ENCODE peak calls at places on chromosomes 4 and X, in eight cellular contexts. One of them, this sample, is unnamed.

GRCh38 chr4:145098675-145099037 is 545 bp downstream of the ABCE1 start:
- DNase-seq in IMR-90: peak; percentile 66
- DNase-seq in breast epithelium: no peak
- DNase-seq in heart right ventricle: peak; percentile 40
- DNase-seq in right lobe of liver: no peak
- DNase-seq in fibroblast of the aortic adventitia: peak; percentile 43
- DNase-seq in BJ: no peak
- DNase-seq in AG09309: no peak
- DNase-seq in this sample: peak; percentile 64

GRCh38 chrX:31021537-31021936 is 50.3 kb downstream of the FTHL17 start:
- DNase-seq in fibroblast of the aortic adventitia: peak; percentile 6
- DNase-seq in right lobe of liver: no peak
- DNase-seq in BJ: no peak
- DNase-seq in AG09309: no peak
- DNase-seq in heart right ventricle: peak; percentile 31
- DNase-seq in IMR-90: no peak
- DNase-seq in breast epithelium: no peak
- DNase-seq in this sample: no peak

GRCh38 chr4:106369456-106370060 is 980 bp upstream of the GIMD1 start:
- DNase-seq in IMR-90: peak; percentile 86
- DNase-seq in AG09309: peak; percentile 77
- DNase-seq in right lobe of liver: no peak
- DNase-seq in BJ: peak; percentile 31
- DNase-seq in breast epithelium: no peak
- DNase-seq in heart right ventricle: peak; percentile 11
- DNase-seq in fibroblast of the aortic adventitia: peak; percentile 92
- DNase-seq in this sample: peak; percentile 88

GRCh38 chrX:71111141-71111843 is at the start of gene IL2RG:
- DNase-seq in right lobe of liver: no peak
- DNase-seq in IMR-90: no peak
- DNase-seq in heart right ventricle: no peak
- DNase-seq in AG09309: no peak
- DNase-seq in BJ: no peak
- DNase-seq in breast epithelium: no peak
- DNase-seq in fibroblast of the aortic adventitia: no peak
- DNase-seq in this sample: no peak

GRCh38 chr4:168208957-168209614 is 109.5 kb downstream of the DDX60 start:
- DNase-seq in breast epithelium: no peak
- DNase-seq in fibroblast of the aortic adventitia: no peak
- DNase-seq in BJ: no peak
- DNase-seq in right lobe of liver: no peak
- DNase-seq in AG09309: no peak
- DNase-seq in heart right ventricle: no peak
- DNase-seq in IMR-90: no peak
- DNase-seq in this sample: no peak

GRCh38 chr4:73841243-73841925 is 4.9 kb downstream of the CXCL6 start:
- DNase-seq in fibroblast of the aortic adventitia: peak; percentile 91
- DNase-seq in heart right ventricle: no peak
- DNase-seq in IMR-90: no peak
- DNase-seq in BJ: no peak
- DNase-seq in breast epithelium: no peak
- DNase-seq in right lobe of liver: no peak
- DNase-seq in AG09309: no peak
- DNase-seq in this sample: no peak

GRCh38 chr4:95129708-95130343 is 372.1 kb downstream of the BMPR1B start:
- DNase-seq in BJ: peak; percentile 94
- DNase-seq in right lobe of liver: no peak
- DNase-seq in AG09309: peak; percentile 99
- DNase-seq in breast epithelium: no peak
- DNase-seq in heart right ventricle: peak; percentile 42
- DNase-seq in IMR-90: peak; percentile 99
- DNase-seq in fibroblast of the aortic adventitia: peak; percentile 100
- DNase-seq in this sample: peak; percentile 99

GRCh38 chrX:130857207-130857606 is 45.8 kb downstream of the ENOX2 start:
- DNase-seq in heart right ventricle: no peak
- DNase-seq in AG09309: no peak
- DNase-seq in IMR-90: no peak
- DNase-seq in right lobe of liver: no peak
- DNase-seq in fibroblast of the aortic adventitia: no peak
- DNase-seq in BJ: no peak
- DNase-seq in breast epithelium: no peak
- DNase-seq in this sample: no peak

GRCh38 chr4:78569291-78569821 is 17.8 kb downstream of the ANXA3 start:
- DNase-seq in heart right ventricle: no peak
- DNase-seq in fibroblast of the aortic adventitia: peak; percentile 92
- DNase-seq in IMR-90: peak; percentile 82
- DNase-seq in breast epithelium: no peak
- DNase-seq in AG09309: peak; percentile 55
- DNase-seq in BJ: peak; percentile 79
- DNase-seq in right lobe of liver: no peak
- DNase-seq in this sample: peak; percentile 85

GRCh38 chr4:185624248-185624568 is 88.9 kb upstream of the PDLIM3 start:
- DNase-seq in heart right ventricle: no peak
- DNase-seq in BJ: no peak
- DNase-seq in right lobe of liver: no peak
- DNase-seq in breast epithelium: no peak
- DNase-seq in AG09309: no peak
- DNase-seq in fibroblast of the aortic adventitia: no peak
- DNase-seq in IMR-90: no peak
- DNase-seq in this sample: no peak

GRCh38 chr4:8076023-8076422 is 82.6 kb downstream of the ABLIM2 start:
- DNase-seq in AG09309: no peak
- DNase-seq in right lobe of liver: no peak
- DNase-seq in heart right ventricle: no peak
- DNase-seq in IMR-90: no peak
- DNase-seq in fibroblast of the aortic adventitia: no peak
- DNase-seq in breast epithelium: no peak
- DNase-seq in BJ: no peak
- DNase-seq in this sample: no peak

GRCh38 chrX:22818061-22818460 is 181.7 kb upstream of the DDX53 start:
- DNase-seq in BJ: no peak
- DNase-seq in AG09309: no peak
- DNase-seq in IMR-90: no peak
- DNase-seq in fibroblast of the aortic adventitia: peak; percentile 61
- DNase-seq in right lobe of liver: no peak
- DNase-seq in heart right ventricle: no peak
- DNase-seq in breast epithelium: no peak
- DNase-seq in this sample: peak; percentile 6

GRCh38 chrX:154401918-154402621 is 3.9 kb downstream of the RPL10 start:
- DNase-seq in right lobe of liver: no peak
- DNase-seq in fibroblast of the aortic adventitia: peak; percentile 26
- DNase-seq in BJ: no peak
- DNase-seq in breast epithelium: no peak
- DNase-seq in AG09309: no peak
- DNase-seq in heart right ventricle: no peak
- DNase-seq in IMR-90: peak; percentile 33
- DNase-seq in this sample: no peak

GRCh38 chr4:52715914-52716313 is 35.3 kb downstream of the ERVMER34-1 start:
- DNase-seq in AG09309: no peak
- DNase-seq in fibroblast of the aortic adventitia: no peak
- DNase-seq in breast epithelium: no peak
- DNase-seq in IMR-90: no peak
- DNase-seq in right lobe of liver: no peak
- DNase-seq in BJ: no peak
- DNase-seq in heart right ventricle: no peak
- DNase-seq in this sample: no peak

GRCh38 chr4:3302786-3303444 is 10.1 kb downstream of the RGS12 start:
- DNase-seq in right lobe of liver: peak; percentile 36
- DNase-seq in BJ: no peak
- DNase-seq in heart right ventricle: no peak
- DNase-seq in IMR-90: no peak
- DNase-seq in AG09309: no peak
- DNase-seq in fibroblast of the aortic adventitia: no peak
- DNase-seq in breast epithelium: peak; percentile 30
- DNase-seq in this sample: no peak

DNA sequence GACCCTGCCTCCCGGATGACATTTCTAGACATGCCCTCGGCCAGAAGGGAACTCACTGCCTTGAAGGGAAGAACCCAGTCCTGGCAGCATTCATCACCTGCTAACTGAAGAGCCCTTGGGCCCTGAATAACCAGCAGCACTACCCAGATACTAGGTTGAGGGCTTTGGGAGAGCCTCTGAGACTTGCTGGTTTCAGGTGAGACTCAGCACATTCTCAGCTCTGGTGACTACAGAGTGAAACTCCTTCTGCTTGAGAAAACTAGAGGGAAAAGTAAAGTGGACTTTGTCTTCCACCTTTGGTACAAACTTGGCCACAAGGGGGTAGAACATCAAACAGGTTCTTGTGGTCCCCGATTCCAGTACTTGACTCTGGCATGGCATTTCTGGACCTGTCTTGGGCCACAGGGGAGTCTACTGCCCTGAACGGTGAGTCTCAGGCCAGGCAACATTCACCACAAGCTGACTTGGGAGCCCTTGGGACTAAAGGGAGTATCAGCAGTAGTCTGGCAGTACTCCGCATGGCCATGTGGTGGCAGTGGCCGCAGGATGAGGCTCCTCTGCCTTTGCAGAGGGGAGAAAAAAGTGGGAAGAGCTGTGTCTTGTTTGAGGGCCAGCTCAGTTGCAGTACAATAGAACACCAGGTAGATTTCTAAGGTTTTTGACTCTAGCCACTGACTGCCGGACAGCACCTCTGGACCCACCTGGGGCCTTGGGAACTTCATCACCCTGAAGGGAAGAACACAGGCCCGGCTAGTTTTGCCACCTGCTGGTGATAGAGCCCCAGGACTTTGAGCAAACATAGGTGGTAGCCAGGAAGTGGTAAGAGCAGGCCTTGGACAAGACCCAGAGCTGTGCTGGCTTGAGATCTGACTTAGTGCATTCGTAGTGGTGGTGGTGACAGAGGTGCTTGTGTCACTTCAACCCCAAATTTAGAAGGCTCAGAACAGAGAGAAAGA is 414.8 kb downstream of the OPHN1 start:
- DNase-seq in fibroblast of the aortic adventitia: peak; percentile 28
- DNase-seq in BJ: no peak
- DNase-seq in right lobe of liver: peak; percentile 53
- DNase-seq in heart right ventricle: no peak
- DNase-seq in AG09309: peak; percentile 1
- DNase-seq in IMR-90: peak; percentile 32
- DNase-seq in breast epithelium: no peak
- DNase-seq in this sample: peak; percentile 10
- TF ChIP-seq CTCF in fibroblast of the aortic adventitia: peak; percentile 53
- TF ChIP-seq CTCF in BJ: peak; percentile 74
- TF ChIP-seq CTCF in right lobe of liver: peak; percentile 59
- TF ChIP-seq CTCF in heart right ventricle: no peak
- TF ChIP-seq CTCF in AG09309: peak; percentile 69
- TF ChIP-seq CTCF in IMR-90: peak; percentile 42
- TF ChIP-seq CTCF in breast epithelium: no peak
- TF ChIP-seq CTCF in this sample: peak; percentile 51

DNA sequence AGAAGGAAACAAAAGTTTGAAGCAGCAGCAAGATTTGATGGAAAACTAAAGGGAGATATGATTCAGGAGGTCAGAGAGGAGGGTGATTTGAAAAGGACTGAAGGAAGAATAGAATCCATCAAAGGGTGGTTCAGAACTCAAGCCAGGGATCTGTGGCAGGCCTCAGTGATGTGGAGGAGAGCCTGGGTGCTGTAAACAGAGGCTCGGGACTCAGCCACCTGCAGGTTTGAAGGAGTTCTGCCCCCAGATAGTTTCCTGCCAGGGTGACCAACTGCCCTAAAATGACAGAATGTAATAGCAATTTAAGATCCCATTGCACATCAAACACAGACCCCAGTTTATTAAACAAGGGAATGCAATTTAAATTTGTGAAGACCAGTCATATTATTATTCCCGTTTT is 204.0 kb upstream of the FAT1 start:
- DNase-seq in fibroblast of the aortic adventitia: no peak
- DNase-seq in heart right ventricle: no peak
- DNase-seq in AG09309: no peak
- DNase-seq in IMR-90: no peak
- DNase-seq in breast epithelium: no peak
- DNase-seq in BJ: no peak
- DNase-seq in right lobe of liver: no peak
- DNase-seq in this sample: no peak
- H3K4me3 ChIP-seq in fibroblast of the aortic adventitia: no peak overlapping the region
- H3K4me3 ChIP-seq in heart right ventricle: no peak overlapping the region
- H3K4me3 ChIP-seq in AG09309: no peak overlapping the region
- H3K4me3 ChIP-seq in IMR-90: no peak overlapping the region
- H3K4me3 ChIP-seq in breast epithelium: no peak overlapping the region
- H3K4me3 ChIP-seq in BJ: no peak overlapping the region
- H3K4me3 ChIP-seq in right lobe of liver: no peak overlapping the region
- H3K4me3 ChIP-seq in this sample: no peak overlapping the region

GRCh38 chr4:2186133-2186864 is 55.6 kb downstream of the HAUS3 start:
- DNase-seq in fibroblast of the aortic adventitia: peak; percentile 29
- DNase-seq in IMR-90: peak; percentile 22
- DNase-seq in breast epithelium: no peak
- DNase-seq in BJ: no peak
- DNase-seq in right lobe of liver: peak; percentile 52
- DNase-seq in heart right ventricle: no peak
- DNase-seq in AG09309: no peak
- DNase-seq in this sample: peak; percentile 7
- TF ChIP-seq CTCF in fibroblast of the aortic adventitia: peak; percentile 20
- TF ChIP-seq CTCF in IMR-90: peak; percentile 31
- TF ChIP-seq CTCF in breast epithelium: no peak
- TF ChIP-seq CTCF in BJ: peak; percentile 10
- TF ChIP-seq CTCF in right lobe of liver: peak; percentile 60
- TF ChIP-seq CTCF in heart right ventricle: no peak
- TF ChIP-seq CTCF in AG09309: peak; percentile 36
- TF ChIP-seq CTCF in this sample: peak; percentile 43

GRCh38 chr4:174739576-174739975 is 89.5 kb downstream of the GLRA3 start:
- DNase-seq in IMR-90: no peak
- DNase-seq in heart right ventricle: no peak
- DNase-seq in fibroblast of the aortic adventitia: no peak
- DNase-seq in breast epithelium: no peak
- DNase-seq in AG09309: no peak
- DNase-seq in right lobe of liver: no peak
- DNase-seq in BJ: no peak
- DNase-seq in this sample: no peak
- H3K4me3 ChIP-seq in IMR-90: no peak overlapping the region
- H3K4me3 ChIP-seq in heart right ventricle: no peak overlapping the region
- H3K4me3 ChIP-seq in fibroblast of the aortic adventitia: no peak overlapping the region
- H3K4me3 ChIP-seq in breast epithelium: no peak overlapping the region
- H3K4me3 ChIP-seq in AG09309: no peak overlapping the region
- H3K4me3 ChIP-seq in right lobe of liver: no peak overlapping the region
- H3K4me3 ChIP-seq in BJ: no peak overlapping the region
- H3K4me3 ChIP-seq in this sample: no peak overlapping the region

DNA sequence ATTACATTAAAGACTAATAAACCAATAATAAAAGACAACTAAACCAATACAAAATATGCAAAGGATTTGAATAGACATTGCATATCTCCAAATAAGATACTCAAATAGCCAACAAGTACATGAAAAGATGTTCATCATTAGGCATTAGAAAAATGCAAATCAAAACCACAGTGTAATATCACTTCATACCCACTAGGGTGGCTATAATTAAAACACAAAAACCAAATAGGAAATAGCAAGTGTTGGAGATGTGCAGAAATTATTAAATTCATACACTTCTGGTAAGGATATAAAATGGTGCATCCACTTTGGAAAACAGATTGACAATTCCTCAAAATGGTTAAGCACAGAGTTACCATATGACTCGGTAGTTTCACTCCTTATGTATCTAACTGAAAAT is 860.8 kb upstream of the DIAPH2 start:
- DNase-seq in IMR-90: no peak
- DNase-seq in heart right ventricle: no peak
- DNase-seq in BJ: no peak
- DNase-seq in fibroblast of the aortic adventitia: no peak
- DNase-seq in right lobe of liver: no peak
- DNase-seq in breast epithelium: no peak
- DNase-seq in AG09309: no peak
- DNase-seq in this sample: no peak
- TF ChIP-seq CTCF in IMR-90: no peak
- TF ChIP-seq CTCF in heart right ventricle: no peak
- TF ChIP-seq CTCF in BJ: no peak
- TF ChIP-seq CTCF in fibroblast of the aortic adventitia: peak; percentile 36
- TF ChIP-seq CTCF in right lobe of liver: peak; percentile 26
- TF ChIP-seq CTCF in breast epithelium: no peak
- TF ChIP-seq CTCF in AG09309: no peak
- TF ChIP-seq CTCF in this sample: no peak

This sample was measured in astrocyte of the spinal cord.